ENCODE peak calls at places on chromosomes 11 and 22, in nine cellular contexts. L is IMR-90, Q is uterus, S is esophagus squamous epithelium, I is heart right ventricle, N is cardiac muscle cell, A is HepG2, Z is kidney epithelial cell, Y is BJ. U is an unnamed sample. For H3K36me3, the result is how much of the 10 kb centered on the place peaks cover.

GRCh38 chr22:49992921-49993648 is 19.5 kb downstream of the IL17REL start:
- DNase-seq in L (peak), Q (no peak), S (no peak), I (peak), N (peak), A (peak), Z (no peak), Y (no peak), U (peak)

GRCh38 chr22:24091551-24092420 is 80.7 kb downstream of the CABIN1 start:
- DNase-seq in L (no peak), Q (no peak), S (no peak), I (peak), N (peak), A (no peak), Z (no peak), Y (no peak), U (no peak)

GRCh38 chr22:22897036-22897435 is 9.4 kb downstream of the IGLL5 start:
- DNase-seq in L (no peak), Q (no peak), S (no peak), I (no peak), N (no peak), A (no peak), Z (no peak), Y (no peak), U (no peak)

GRCh38 chr11:36157151-36157519 is 132.1 kb downstream of the COMMD9 start:
- DNase-seq in L (no peak), Q (no peak), S (no peak), I (no peak), N (no peak), A (no peak), Z (no peak), Y (no peak), U (peak)

GRCh38 chr11:46387919-46388618 is 3.5 kb downstream of the CHRM4 start:
- DNase-seq in L (no peak), Q (no peak), S (no peak), I (no peak), N (no peak), A (no peak), Z (no peak), Y (no peak), U (no peak)

GRCh38 chr11:104073950-104074349 is 37.5 kb downstream of the DDI1 start:
- DNase-seq in L (peak), Q (no peak), S (no peak), I (no peak), N (no peak), A (no peak), Z (no peak), Y (no peak), U (peak)

GRCh38 chr11:86477495-86478155 is 102.9 kb downstream of the CCDC81 start:
- DNase-seq in L (peak), Q (peak), S (no peak), I (no peak), N (no peak), A (no peak), Z (no peak), Y (no peak), U (peak)

GRCh38 chr11:75839851-75840250 is 24.8 kb downstream of the UVRAG start:
- DNase-seq in L (no peak), Q (no peak), S (no peak), I (no peak), N (no peak), A (no peak), Z (no peak), Y (no peak), U (no peak)

GRCh38 chr22:49433717-49434611 is 393.7 kb downstream of the BRD1 start:
- DNase-seq in L (no peak), Q (no peak), S (no peak), I (no peak), N (no peak), A (peak), Z (no peak), Y (no peak), U (peak)

GRCh38 chr11:61334434-61335354 is 1.7 kb downstream of the TKFC start:
- DNase-seq in L (peak), Q (no peak), S (no peak), I (no peak), N (no peak), A (peak), Z (no peak), Y (no peak), U (peak)

GRCh38 chr11:103079833-103080232 is 12.1 kb downstream of the DCUN1D5 start:
- DNase-seq in L (peak), Q (no peak), S (no peak), I (no peak), N (no peak), A (no peak), Z (no peak), Y (no peak), U (no peak)

GRCh38 chr11:72972541-72973128 is 158.4 kb downstream of the ATG16L2 start:
- DNase-seq in L (peak), Q (no peak), S (no peak), I (no peak), N (no peak), A (no peak), Z (no peak), Y (no peak), U (no peak)

GRCh38 chr11:102599642-102600261 is 25.4 kb downstream of the MMP20 start:
- DNase-seq in L (peak), Q (no peak), S (no peak), I (no peak), N (no peak), A (peak), Z (peak), Y (peak), U (peak)

GRCh38 chr11:13465909-13466371 is 2.9 kb upstream of the BTBD10 start:
- DNase-seq in L (peak), Q (no peak), S (no peak), I (no peak), N (peak), A (peak), Z (no peak), Y (no peak), U (no peak)

GRCh38 chr11:79174045-79175008 is 266.5 kb downstream of the TENM4 start:
- DNase-seq in L (peak), Q (no peak), S (no peak), I (no peak), N (no peak), A (no peak), Z (no peak), Y (no peak), U (no peak)

GRCh38 chr11:12832828-12833227 is 158.6 kb downstream of the TEAD1 start:
- DNase-seq in L (no peak), Q (no peak), S (no peak), I (no peak), N (no peak), A (no peak), Z (no peak), Y (no peak), U (no peak)

GRCh38 chr11:102573851-102574250 is 43.3 kb upstream of the MMP7 start:
- DNase-seq in L (peak), Q (no peak), S (no peak), I (no peak), N (no peak), A (no peak), Z (no peak), Y (no peak), U (no peak)

GRCh38 chr11:33695051-33695566 is 5.5 kb downstream of the C11orf91 start:
- DNase-seq in L (no peak), Q (no peak), S (no peak), I (no peak), N (no peak), A (peak), Z (no peak), Y (no peak), U (no peak)

GRCh38 chr11:79092791-79093313 is 348.0 kb downstream of the TENM4 start:
- DNase-seq in L (peak), Q (peak), S (no peak), I (peak), N (no peak), A (no peak), Z (peak), Y (peak), U (peak)

GRCh38 chr22:49134076-49134475 is 693.6 kb downstream of the BRD1 start:
- DNase-seq in L (no peak), Q (no peak), S (no peak), I (no peak), N (no peak), A (no peak), Z (no peak), Y (no peak), U (no peak)

GRCh38 chr11:47550288-47551052 is 2.5 kb downstream of the CELF1 start:
- DNase-seq in L (no peak), Q (no peak), S (no peak), I (no peak), N (no peak), A (no peak), Z (no peak), Y (no peak), U (no peak)

GRCh38 chr11:75244052-75244814 is 3.7 kb downstream of the TPBGL start:
- DNase-seq in L (no peak), Q (peak), S (no peak), I (no peak), N (no peak), A (no peak), Z (no peak), Y (no peak), U (no peak)

GRCh38 chr11:70716986-70717775 is 318.9 kb downstream of the CTTN start:
- DNase-seq in L (no peak), Q (no peak), S (no peak), I (no peak), N (no peak), A (no peak), Z (no peak), Y (no peak), U (no peak)

GRCh38 chr11:45079943-45080719 is 66.3 kb upstream of the PRDM11 start:
- DNase-seq in L (no peak), Q (no peak), S (no peak), I (no peak), N (no peak), A (no peak), Z (no peak), Y (no peak), U (no peak)

GRCh38 chr11:8098879-8099278 is 17.9 kb downstream of the TUB start:
- DNase-seq in L (peak), Q (no peak), S (no peak), I (no peak), N (no peak), A (no peak), Z (no peak), Y (no peak), U (no peak)

GRCh38 chr11:86896486-86896885 is 58.7 kb downstream of the FZD4 start:
- DNase-seq in L (peak), Q (no peak), S (no peak), I (no peak), N (no peak), A (no peak), Z (no peak), Y (peak), U (no peak)

GRCh38 chr11:702731-703461 is 3.1 kb upstream of the EPS8L2 start:
- DNase-seq in L (no peak), Q (no peak), S (no peak), I (no peak), N (no peak), A (no peak), Z (no peak), Y (no peak), U (peak)

GRCh38 chr11:13335319-13335718 is 57.7 kb downstream of the BMAL1 start:
- DNase-seq in L (peak), Q (peak), S (no peak), I (peak), N (peak), A (peak), Z (no peak), Y (no peak), U (peak)

GRCh38 chr11:79287952-79288351 is 152.9 kb downstream of the TENM4 start:
- DNase-seq in L (no peak), Q (no peak), S (no peak), I (no peak), N (peak), A (no peak), Z (no peak), Y (no peak), U (no peak)

GRCh38 chr11:130899106-130899505 is 17.2 kb downstream of the SNX19 start:
- DNase-seq in L (no peak), Q (no peak), S (no peak), I (no peak), N (no peak), A (no peak), Z (no peak), Y (no peak), U (no peak)

GRCh38 chr11:808427-809286 is 1.1 kb upstream of the RPLP2 start:
- DNase-seq in L (no peak), Q (no peak), S (no peak), I (no peak), N (no peak), A (peak), Z (no peak), Y (no peak), U (peak)

GRCh38 chr11:112637046-112637445 is 324.2 kb upstream of the NCAM1 start:
- DNase-seq in L (no peak), Q (no peak), S (no peak), I (no peak), N (no peak), A (no peak), Z (no peak), Y (no peak), U (no peak)

GRCh38 chr11:81007046-81007445 is 1566.2 kb upstream of the TENM4 start:
- DNase-seq in L (peak), Q (no peak), S (no peak), I (no peak), N (peak), A (no peak), Z (no peak), Y (no peak), U (no peak)

GRCh38 chr11:109750964-109751363 is 329.0 kb downstream of the C11orf87 start:
- DNase-seq in L (no peak), Q (no peak), S (no peak), I (no peak), N (no peak), A (no peak), Z (no peak), Y (no peak), U (no peak)

GRCh38 chr11:111531687-111532364 is 8.7 kb upstream of the LAYN start:
- DNase-seq in L (peak), Q (no peak), S (no peak), I (no peak), N (no peak), A (no peak), Z (peak), Y (no peak), U (peak)

GRCh38 chr11:13784848-13785247 is 116.4 kb downstream of the FAR1 start:
- DNase-seq in L (no peak), Q (no peak), S (no peak), I (no peak), N (no peak), A (no peak), Z (no peak), Y (no peak), U (no peak)

GRCh38 chr22:24445481-24446290 is 18.3 kb downstream of the ADORA2A start:
- DNase-seq in L (no peak), Q (no peak), S (no peak), I (no peak), N (no peak), A (peak), Z (no peak), Y (no peak), U (no peak)

GRCh38 chr11:71488086-71488967 is 35.3 kb downstream of the NADSYN1 start:
- DNase-seq in L (peak), Q (no peak), S (no peak), I (peak), N (peak), A (no peak), Z (peak), Y (no peak), U (no peak)

GRCh38 chr22:50516891-50517290 is 8.5 kb downstream of the SCO2 start:
- DNase-seq in L (no peak), Q (no peak), S (no peak), I (no peak), N (no peak), A (no peak), Z (no peak), Y (no peak), U (no peak)

GRCh38 chr11:8722809-8723208 is 40.2 kb downstream of the RPL27A start:
- DNase-seq in L (no peak), Q (no peak), S (no peak), I (no peak), N (no peak), A (no peak), Z (no peak), Y (no peak), U (no peak)

GRCh38 chr11:64905516-64906313 is 11.3 kb downstream of the ATG2A start:
- DNase-seq in L (no peak), Q (no peak), S (no peak), I (no peak), N (no peak), A (no peak), Z (no peak), Y (no peak), U (no peak)

GRCh38 chr11:64903291-64903833 is 13.6 kb downstream of the ATG2A start:
- DNase-seq in L (no peak), Q (no peak), S (no peak), I (no peak), N (no peak), A (no peak), Z (no peak), Y (no peak), U (no peak)

GRCh38 chr11:64908766-64909165 is 8.2 kb downstream of the ATG2A start:
- DNase-seq in L (no peak), Q (no peak), S (no peak), I (no peak), N (no peak), A (no peak), Z (no peak), Y (no peak), U (no peak)

GRCh38 chr11:64909653-64910343 is 7.2 kb downstream of the ATG2A start:
- DNase-seq in L (no peak), Q (no peak), S (no peak), I (no peak), N (no peak), A (no peak), Z (no peak), Y (no peak), U (no peak)

DNA sequence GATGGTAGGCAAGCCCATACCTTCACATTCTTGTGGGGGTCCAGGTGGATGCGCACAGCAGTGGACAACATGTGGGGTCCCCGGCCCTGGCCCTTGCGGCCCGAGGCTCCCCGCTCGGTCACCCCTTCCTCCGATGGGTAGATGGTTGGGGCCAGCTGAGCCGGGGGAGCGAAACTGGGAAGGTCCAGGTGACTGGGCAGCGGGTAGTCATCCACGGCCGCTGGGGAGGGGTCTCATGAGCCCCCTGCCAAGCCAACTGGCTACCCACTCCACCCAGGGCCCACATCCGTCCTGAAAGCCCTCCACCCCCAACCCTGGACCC is 10.7 kb downstream of the ATG2A start:
- DNase-seq in L (no peak), Q (no peak), S (no peak), I (no peak), N (no peak), A (no peak), Z (no peak), Y (no peak), U (no peak)
- H3K36me3 ChIP-seq in L (half or more), Q (under half), S (half or more), I (under half), N (half or more), A (half or more), Z (under half), Y (half or more), U (under half)

DNA sequence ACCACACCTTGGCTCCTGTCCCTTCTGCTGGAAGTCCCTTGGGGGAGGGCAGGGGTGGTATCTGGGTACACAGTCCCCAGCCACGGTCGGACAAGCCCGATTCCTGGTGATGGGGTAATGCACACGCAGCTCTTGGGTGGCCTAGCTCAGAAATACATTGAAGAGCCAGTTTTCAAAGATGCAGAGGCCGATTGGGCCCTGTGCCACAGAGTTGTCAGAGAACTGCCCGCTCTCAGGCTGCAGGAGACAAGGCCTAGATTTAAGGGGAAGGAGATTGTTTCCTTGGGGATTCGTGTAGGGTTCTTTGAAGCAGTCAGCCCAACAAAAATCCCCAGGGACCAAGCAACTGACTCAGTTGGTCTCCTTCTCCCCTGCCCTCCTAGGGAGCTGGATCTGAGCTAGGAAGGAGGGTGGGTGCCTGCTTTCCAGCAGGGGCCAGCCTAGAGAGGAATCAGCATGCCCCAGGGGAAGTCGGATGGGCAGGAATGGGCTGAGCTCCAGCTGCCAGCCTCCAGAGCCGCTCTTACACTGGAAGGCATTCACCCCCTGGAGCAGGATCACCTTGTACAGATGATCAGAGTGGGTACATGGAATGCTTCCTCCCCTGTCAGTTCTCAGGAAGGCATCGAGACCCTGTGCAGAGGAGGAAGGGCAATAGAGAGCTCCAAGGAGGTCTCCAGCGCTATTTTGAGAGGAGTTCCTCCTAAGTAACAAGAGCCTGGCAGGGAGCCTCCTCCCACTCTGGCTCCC is 3.3 kb upstream of the SCN4B start:
- DNase-seq in L (no peak), Q (no peak), S (no peak), I (no peak), N (no peak), A (no peak), Z (no peak), Y (no peak), U (no peak)
- H3K4me3 ChIP-seq in L (no peak), Q (no peak), S (no peak), I (no peak), N (no peak), A (no peak), Z (no peak), Y (no peak), U (no peak)

GRCh38 chr11:65334696-65335295 is 1.1 kb downstream of the DPF2 start:
- DNase-seq in L (no peak), Q (no peak), S (no peak), I (no peak), N (no peak), A (no peak), Z (no peak), Y (no peak), U (no peak)

GRCh38 chr11:65338680-65339079 is 5.0 kb downstream of the DPF2 start:
- DNase-seq in L (no peak), Q (no peak), S (no peak), I (no peak), N (no peak), A (no peak), Z (no peak), Y (no peak), U (no peak)

DNA sequence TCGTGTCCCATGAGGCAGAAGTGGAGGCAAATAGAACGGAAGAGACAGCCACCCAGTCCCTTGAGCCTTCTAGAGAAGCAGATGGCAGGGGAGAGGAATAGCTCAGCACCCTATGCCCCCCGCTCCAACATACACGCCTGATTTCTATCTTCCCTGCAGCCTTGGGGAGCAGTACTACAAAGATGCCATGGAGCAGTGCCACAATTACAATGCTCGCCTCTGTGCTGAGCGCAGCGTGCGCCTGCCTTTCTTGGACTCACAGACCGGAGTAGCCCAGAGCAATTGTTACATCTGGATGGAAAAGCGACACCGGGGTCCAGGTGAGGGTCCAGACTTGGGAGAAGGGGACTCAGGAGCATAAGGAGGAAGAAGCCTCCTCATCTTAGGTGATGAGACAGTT is 6.6 kb downstream of the DPF2 start:
- DNase-seq in L (no peak), Q (no peak), S (no peak), I (no peak), N (no peak), A (no peak), Z (no peak), Y (no peak), U (no peak)
- H3K36me3 ChIP-seq in L (half or more), Q (under half), S (under half), I (under half), N (under half), A (half or more), Z (under half), Y (under half), U (half or more)

GRCh38 chr11:119433369-119433749 is 10.4 kb upstream of the THY1 start:
- DNase-seq in L (peak), Q (no peak), S (no peak), I (no peak), N (no peak), A (no peak), Z (no peak), Y (no peak), U (peak)
- H3K4me3 ChIP-seq in L (no peak), Q (no peak), S (peak), I (no peak), N (no peak), A (no peak), Z (no peak), Y (no peak), U (no peak)

GRCh38 chr22:38732251-38732815 is 23.5 kb downstream of the SUN2 start:
- DNase-seq in L (no peak), Q (no peak), S (no peak), I (no peak), N (no peak), A (no peak), Z (no peak), Y (no peak), U (no peak)

GRCh38 chr22:38733329-38734202 is 22.2 kb downstream of the SUN2 start:
- DNase-seq in L (peak), Q (peak), S (no peak), I (peak), N (peak), A (peak), Z (no peak), Y (no peak), U (peak)

GRCh38 chr22:38730411-38730871 is 24.7 kb downstream of the GTPBP1 start:
- DNase-seq in L (no peak), Q (no peak), S (no peak), I (no peak), N (no peak), A (no peak), Z (no peak), Y (no peak), U (no peak)

GRCh38 chr22:38729946-38730345 is 24.2 kb downstream of the GTPBP1 start:
- DNase-seq in L (no peak), Q (no peak), S (no peak), I (no peak), N (no peak), A (no peak), Z (no peak), Y (no peak), U (no peak)

GRCh38 chr22:38731703-38732161 is 24.1 kb downstream of the SUN2 start:
- DNase-seq in L (no peak), Q (no peak), S (no peak), I (no peak), N (no peak), A (no peak), Z (no peak), Y (no peak), U (no peak)
- H3K36me3 ChIP-seq in L (half or more), Q (under half), S (half or more), I (under half), N (under half), A (half or more), Z (under half), Y (half or more), U (half or more)

U was measured in MG63.